ENCODE peak calls at places on chromosome 5, in four cellular contexts. U, G, O and R are unnamed samples.

GRCh38 chr5:173493040-173493439 is 123.4 kb downstream of the BOD1 start:
- DNase-seq in U (no peak), O (no peak), G (no peak), R (no peak)

GRCh38 chr5:7377761-7378160 is 18.2 kb upstream of the ADCY2 start:
- DNase-seq in U (no peak), O (no peak), G (no peak), R (no peak)

GRCh38 chr5:114657342-114658130 is 295.7 kb downstream of the KCNN2 start:
- DNase-seq in O (no peak), G (peak), U (no peak), R (no peak)

GRCh38 chr5:122376305-122376704 is 64.3 kb downstream of the SNCAIP start:
- DNase-seq in O (no peak), U (no peak), G (no peak), R (no peak)

GRCh38 chr5:96463106-96463505 is 30.1 kb upstream of the PCSK1 start:
- DNase-seq in U (no peak), O (no peak), G (no peak), R (no peak)

GRCh38 chr5:111892949-111893348 is 136.0 kb upstream of the NREP start:
- DNase-seq in O (no peak), G (no peak), U (no peak), R (no peak)

GRCh38 chr5:501040-501832 is 23.0 kb downstream of the SLC9A3 start:
- DNase-seq in G (no peak), U (no peak), O (no peak), R (no peak)

GRCh38 chr5:14357861-14358260 is 214.7 kb downstream of the TRIO start:
- DNase-seq in O (no peak), U (no peak), G (no peak), R (no peak)

GRCh38 chr5:68643064-68643463 is 427.5 kb downstream of the PIK3R1 start:
- DNase-seq in U (no peak), G (no peak), O (no peak), R (no peak)

GRCh38 chr5:38922199-38922598 is 76.4 kb downstream of the OSMR start:
- DNase-seq in O (no peak), G (peak), U (peak), R (peak)

GRCh38 chr5:67249590-67249895 is 52.9 kb upstream of the CD180 start:
- DNase-seq in O (no peak), U (no peak), G (no peak), R (no peak)

GRCh38 chr5:72314571-72315172 is 5.4 kb downstream of the MRPS27 start:
- DNase-seq in O (peak), G (peak), U (peak), R (no peak)

GRCh38 chr5:79111387-79111959 is at the start of gene BHMT:
- DNase-seq in G (no peak), U (peak), O (no peak), R (no peak)
- H3K4me3 ChIP-seq in G (no peak), U (peak), O (no peak), R (no peak)

GRCh38 chr5:16889203-16889971 is 46.7 kb downstream of the MYO10 start:
- DNase-seq in G (no peak), O (no peak), U (no peak), R (no peak)
- TF ChIP-seq POLR2A in G (no peak), O (no peak), U (no peak), R (no peak)

DNA sequence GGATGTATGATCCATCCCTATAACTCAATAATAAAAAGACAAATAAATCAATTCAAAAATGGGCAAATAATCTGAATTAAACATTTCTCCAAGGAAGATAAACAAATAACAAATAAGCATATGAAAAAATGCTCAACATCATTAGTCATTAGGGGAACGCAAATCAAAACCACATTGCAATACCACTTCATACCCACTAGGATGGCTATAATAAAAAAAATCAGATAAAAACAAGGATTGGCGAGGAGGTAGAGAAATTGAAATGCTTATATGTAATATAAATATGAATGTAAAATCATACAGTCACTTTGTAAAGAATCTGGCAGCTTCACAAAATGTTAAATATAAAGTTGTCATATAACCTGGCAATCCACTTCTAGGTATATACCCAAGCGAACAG is 52.3 kb upstream of the TBCA start:
- DNase-seq in G (no peak), U (no peak), O (no peak), R (no peak)
- TF ChIP-seq CTCF in G (no peak), U (no peak), O (no peak), R (no peak)

GRCh38 chr5:175483337-175483736 is 5.0 kb downstream of the SFXN1 start:
- DNase-seq in G (no peak), U (no peak), O (no peak), R (peak)
- H3K4me3 ChIP-seq in G (no peak), U (no peak), O (no peak), R (no peak)

DNA sequence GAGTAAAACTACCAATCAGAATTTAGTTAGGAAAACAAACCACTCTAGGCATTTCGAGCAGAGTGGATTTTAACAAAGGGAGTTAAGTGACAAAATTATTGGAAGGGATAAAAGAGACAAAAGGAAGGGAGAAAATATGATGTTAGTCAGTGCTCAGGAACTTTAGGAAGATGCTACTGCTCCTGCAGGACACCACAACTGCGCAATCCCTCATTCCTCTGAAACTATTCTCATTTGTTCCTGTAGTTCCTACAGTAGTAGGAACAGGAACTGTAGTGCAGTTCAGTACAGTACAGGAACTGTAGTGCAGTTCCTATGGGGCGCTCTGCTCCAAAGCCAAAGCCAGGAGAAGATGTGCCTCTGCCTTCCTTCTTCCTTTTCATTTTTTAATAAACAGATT is 29.9 kb upstream of the MEGF10 start:
- DNase-seq in U (no peak), G (no peak), O (no peak), R (no peak)
- TF ChIP-seq POLR2A in U (no peak), G (no peak), O (no peak), R (no peak)